ENCODE peak calls at places on chromosomes 4 and X, in seven cellular contexts. X is NCI-H226; B is choroid plexus epithelial cell; D is stimulated activated CD8-positive, alpha-beta memory T cell treated with anti-CD3 and anti-CD28 coated beads, Interleukin-7, amount 100 ng/mL, for 24 hours; P is omental fat pad; K is Peyer's patch; G is cardiac muscle cell. Z is an unnamed sample.

GRCh38 chr4:28831867-28832266 is 1888.3 kb upstream of the PCDH7 start:
- DNase-seq in X (no peak), G (no peak), P (no peak), B (no peak), D (no peak), K (no peak), Z (no peak)

GRCh38 chr4:14985843-14986242 is 16.4 kb upstream of the CPEB2 start:
- DNase-seq in B (no peak), K (no peak), D (no peak), X (no peak), P (no peak), G (no peak), Z (no peak)

GRCh38 chrX:3326721-3327120 is 19.7 kb downstream of the MXRA5 start:
- DNase-seq in B (no peak), P (no peak), D (no peak), G (no peak), K (no peak), X (no peak), Z (no peak)

GRCh38 chr4:67452100-67452887 is 93.0 kb downstream of the CENPC start:
- DNase-seq in B (no peak), G (no peak), P (no peak), X (peak; percentile 79), D (no peak), K (no peak), Z (no peak)

GRCh38 chr4:40924096-40924792 is 174.5 kb downstream of the NSUN7 start:
- DNase-seq in X (peak; percentile 19), G (peak; percentile 58), K (peak; percentile 84), P (no peak), B (peak; percentile 73), D (peak; percentile 74), Z (peak; percentile 57)

GRCh38 chr4:169348541-169348940 is 77.8 kb upstream of the SH3RF1 start:
- DNase-seq in D (no peak), P (no peak), B (no peak), X (no peak), K (no peak), G (no peak), Z (no peak)

GRCh38 chr4:8590546-8590880 is 2.1 kb upstream of the CPZ start:
- DNase-seq in D (no peak), P (no peak), K (no peak), B (no peak), G (no peak), X (no peak), Z (no peak)

GRCh38 chr4:1207603-1208265 is 35.4 kb upstream of the SPON2 start:
- DNase-seq in P (no peak), G (no peak), K (peak; percentile 58), X (no peak), D (no peak), B (peak; percentile 88), Z (no peak)

GRCh38 chr4:18937746-18938145 is 916.2 kb upstream of the LCORL start:
- DNase-seq in G (no peak), K (no peak), B (peak; percentile 9), P (no peak), X (no peak), D (no peak), Z (no peak)

GRCh38 chr4:15654556-15655222 is 468 bp downstream of the FBXL5 start:
- DNase-seq in B (peak; percentile 48), K (peak; percentile 76), P (no peak), G (peak; percentile 68), X (peak; percentile 31), D (peak; percentile 6), Z (no peak)

GRCh38 chrX:81301877-81302276 is 100.0 kb downstream of the SH3BGRL start:
- DNase-seq in D (no peak), G (no peak), P (no peak), B (peak; percentile 27), K (no peak), X (no peak), Z (no peak)

GRCh38 chrX:97968376-97969104 is 1084.8 kb downstream of the RPA4 start:
- DNase-seq in B (no peak), P (no peak), K (no peak), G (no peak), X (no peak), D (no peak), Z (no peak)

GRCh38 chr4:6112606-6113290 is 87.6 kb downstream of the JAKMIP1 start:
- DNase-seq in D (no peak), K (no peak), X (no peak), G (no peak), B (no peak), P (peak; percentile 3), Z (no peak)

GRCh38 chr4:178577933-178578332 is 1135.7 kb upstream of the AGA start:
- DNase-seq in D (no peak), X (no peak), G (peak; percentile 8), K (no peak), B (no peak), P (no peak), Z (no peak)

Z was measured in D721Med.